ENCODE peak calls at places on chromosome 4, in seven cellular contexts. One of them, this sample, is unnamed.

GRCh38 chr4:184697956-184698355 is 35.9 kb downstream of the CENPU start:
- DNase-seq in stimulated activated CD8-positive, alpha-beta memory T cell treated with anti-CD3 and anti-CD28 coated beads, Interleukin-12 subunit alpha, Interleukin-12 subunit beta, amount 100 ng/mL, for 4 hours: no peak
- DNase-seq in KBM-7: no peak
- DNase-seq in GM23248: no peak
- DNase-seq in pancreas: no peak
- DNase-seq in NCI-H1105: no peak
- DNase-seq in GM23338: no peak
- DNase-seq in this sample: no peak

GRCh38 chr4:38728651-38729141 is 54.1 kb downstream of the TLR10 start:
- DNase-seq in pancreas: no peak
- DNase-seq in stimulated activated CD8-positive, alpha-beta memory T cell treated with anti-CD3 and anti-CD28 coated beads, Interleukin-12 subunit alpha, Interleukin-12 subunit beta, amount 100 ng/mL, for 4 hours: no peak
- DNase-seq in KBM-7: peak; percentile 18
- DNase-seq in GM23338: peak; percentile 70
- DNase-seq in GM23248: no peak
- DNase-seq in NCI-H1105: no peak
- DNase-seq in this sample: no peak

GRCh38 chr4:47816748-47817147 is 21.1 kb downstream of the CORIN start:
- DNase-seq in pancreas: no peak
- DNase-seq in stimulated activated CD8-positive, alpha-beta memory T cell treated with anti-CD3 and anti-CD28 coated beads, Interleukin-12 subunit alpha, Interleukin-12 subunit beta, amount 100 ng/mL, for 4 hours: no peak
- DNase-seq in KBM-7: no peak
- DNase-seq in GM23248: no peak
- DNase-seq in GM23338: no peak
- DNase-seq in NCI-H1105: no peak
- DNase-seq in this sample: no peak

GRCh38 chr4:40524642-40525041 is 105.0 kb downstream of the RBM47 start:
- DNase-seq in KBM-7: no peak
- DNase-seq in NCI-H1105: no peak
- DNase-seq in GM23338: no peak
- DNase-seq in GM23248: no peak
- DNase-seq in pancreas: no peak
- DNase-seq in stimulated activated CD8-positive, alpha-beta memory T cell treated with anti-CD3 and anti-CD28 coated beads, Interleukin-12 subunit alpha, Interleukin-12 subunit beta, amount 100 ng/mL, for 4 hours: no peak
- DNase-seq in this sample: no peak

GRCh38 chr4:77172336-77172735 is 15.3 kb downstream of the CCNG2 start:
- DNase-seq in stimulated activated CD8-positive, alpha-beta memory T cell treated with anti-CD3 and anti-CD28 coated beads, Interleukin-12 subunit alpha, Interleukin-12 subunit beta, amount 100 ng/mL, for 4 hours: no peak
- DNase-seq in NCI-H1105: no peak
- DNase-seq in KBM-7: no peak
- DNase-seq in pancreas: no peak
- DNase-seq in GM23338: no peak
- DNase-seq in GM23248: peak; percentile 96
- DNase-seq in this sample: no peak

GRCh38 chr4:122914292-122914904 is 8.0 kb downstream of the NUDT6 start:
- DNase-seq in GM23338: peak; percentile 43
- DNase-seq in GM23248: peak; percentile 67
- DNase-seq in stimulated activated CD8-positive, alpha-beta memory T cell treated with anti-CD3 and anti-CD28 coated beads, Interleukin-12 subunit alpha, Interleukin-12 subunit beta, amount 100 ng/mL, for 4 hours: no peak
- DNase-seq in KBM-7: no peak
- DNase-seq in NCI-H1105: no peak
- DNase-seq in pancreas: no peak
- DNase-seq in this sample: no peak

GRCh38 chr4:100880012-100880411 is 362.2 kb upstream of the EMCN start:
- DNase-seq in NCI-H1105: no peak
- DNase-seq in stimulated activated CD8-positive, alpha-beta memory T cell treated with anti-CD3 and anti-CD28 coated beads, Interleukin-12 subunit alpha, Interleukin-12 subunit beta, amount 100 ng/mL, for 4 hours: no peak
- DNase-seq in GM23338: peak; percentile 23
- DNase-seq in KBM-7: no peak
- DNase-seq in GM23248: no peak
- DNase-seq in pancreas: no peak
- DNase-seq in this sample: no peak

GRCh38 chr4:15714616-15715015 is 11.8 kb downstream of the BST1 start:
- DNase-seq in GM23338: no peak
- DNase-seq in KBM-7: no peak
- DNase-seq in NCI-H1105: no peak
- DNase-seq in GM23248: peak; percentile 35
- DNase-seq in stimulated activated CD8-positive, alpha-beta memory T cell treated with anti-CD3 and anti-CD28 coated beads, Interleukin-12 subunit alpha, Interleukin-12 subunit beta, amount 100 ng/mL, for 4 hours: no peak
- DNase-seq in pancreas: no peak
- DNase-seq in this sample: no peak

GRCh38 chr4:83362492-83363329 is 28.1 kb upstream of the HPSE start:
- DNase-seq in NCI-H1105: no peak
- DNase-seq in KBM-7: peak; percentile 28
- DNase-seq in GM23338: peak; percentile 33
- DNase-seq in stimulated activated CD8-positive, alpha-beta memory T cell treated with anti-CD3 and anti-CD28 coated beads, Interleukin-12 subunit alpha, Interleukin-12 subunit beta, amount 100 ng/mL, for 4 hours: no peak
- DNase-seq in GM23248: peak; percentile 65
- DNase-seq in pancreas: no peak
- DNase-seq in this sample: no peak

GRCh38 chr4:87849612-87850011 is 16.8 kb downstream of the MEPE start:
- DNase-seq in GM23248: no peak
- DNase-seq in GM23338: no peak
- DNase-seq in NCI-H1105: no peak
- DNase-seq in pancreas: no peak
- DNase-seq in KBM-7: peak; percentile 96
- DNase-seq in stimulated activated CD8-positive, alpha-beta memory T cell treated with anti-CD3 and anti-CD28 coated beads, Interleukin-12 subunit alpha, Interleukin-12 subunit beta, amount 100 ng/mL, for 4 hours: no peak
- DNase-seq in this sample: peak; percentile 15

GRCh38 chr4:32831104-32831503 is 2110.9 kb downstream of the PCDH7 start:
- DNase-seq in stimulated activated CD8-positive, alpha-beta memory T cell treated with anti-CD3 and anti-CD28 coated beads, Interleukin-12 subunit alpha, Interleukin-12 subunit beta, amount 100 ng/mL, for 4 hours: no peak
- DNase-seq in NCI-H1105: no peak
- DNase-seq in GM23248: no peak
- DNase-seq in GM23338: no peak
- DNase-seq in KBM-7: peak; percentile 3
- DNase-seq in pancreas: no peak
- DNase-seq in this sample: no peak

GRCh38 chr4:79514637-79515320 is 106.8 kb upstream of the GK2 start:
- DNase-seq in stimulated activated CD8-positive, alpha-beta memory T cell treated with anti-CD3 and anti-CD28 coated beads, Interleukin-12 subunit alpha, Interleukin-12 subunit beta, amount 100 ng/mL, for 4 hours: no peak
- DNase-seq in GM23338: no peak
- DNase-seq in KBM-7: no peak
- DNase-seq in pancreas: no peak
- DNase-seq in GM23248: no peak
- DNase-seq in NCI-H1105: no peak
- DNase-seq in this sample: no peak

GRCh38 chr4:150080335-150080734 is 2.1 kb downstream of the DCLK2 start:
- DNase-seq in stimulated activated CD8-positive, alpha-beta memory T cell treated with anti-CD3 and anti-CD28 coated beads, Interleukin-12 subunit alpha, Interleukin-12 subunit beta, amount 100 ng/mL, for 4 hours: no peak
- DNase-seq in GM23338: no peak
- DNase-seq in NCI-H1105: no peak
- DNase-seq in GM23248: peak; percentile 5
- DNase-seq in pancreas: no peak
- DNase-seq in KBM-7: no peak
- DNase-seq in this sample: no peak

GRCh38 chr4:125132281-125132680 is 182.5 kb upstream of the FAT4 start:
- DNase-seq in KBM-7: no peak
- DNase-seq in pancreas: no peak
- DNase-seq in NCI-H1105: no peak
- DNase-seq in GM23248: peak; percentile 47
- DNase-seq in GM23338: no peak
- DNase-seq in stimulated activated CD8-positive, alpha-beta memory T cell treated with anti-CD3 and anti-CD28 coated beads, Interleukin-12 subunit alpha, Interleukin-12 subunit beta, amount 100 ng/mL, for 4 hours: no peak
- DNase-seq in this sample: no peak

GRCh38 chr4:86965019-86965976 is 30.5 kb downstream of the AFF1 start:
- DNase-seq in GM23338: peak; percentile 53
- DNase-seq in GM23248: no peak
- DNase-seq in KBM-7: no peak
- DNase-seq in pancreas: no peak
- DNase-seq in NCI-H1105: no peak
- DNase-seq in stimulated activated CD8-positive, alpha-beta memory T cell treated with anti-CD3 and anti-CD28 coated beads, Interleukin-12 subunit alpha, Interleukin-12 subunit beta, amount 100 ng/mL, for 4 hours: no peak
- DNase-seq in this sample: no peak

GRCh38 chr4:77819409-77819835 is 254 bp upstream of the CNOT6L start:
- DNase-seq in pancreas: no peak
- DNase-seq in NCI-H1105: no peak
- DNase-seq in stimulated activated CD8-positive, alpha-beta memory T cell treated with anti-CD3 and anti-CD28 coated beads, Interleukin-12 subunit alpha, Interleukin-12 subunit beta, amount 100 ng/mL, for 4 hours: peak; percentile 77
- DNase-seq in KBM-7: no peak
- DNase-seq in GM23248: peak; percentile 82
- DNase-seq in GM23338: peak; percentile 13
- DNase-seq in this sample: no peak

GRCh38 chr4:88674989-88675388 is 22.6 kb downstream of the NAP1L5 start:
- DNase-seq in GM23248: peak; percentile 64
- DNase-seq in KBM-7: no peak
- DNase-seq in GM23338: no peak
- DNase-seq in pancreas: no peak
- DNase-seq in stimulated activated CD8-positive, alpha-beta memory T cell treated with anti-CD3 and anti-CD28 coated beads, Interleukin-12 subunit alpha, Interleukin-12 subunit beta, amount 100 ng/mL, for 4 hours: no peak
- DNase-seq in NCI-H1105: no peak
- DNase-seq in this sample: no peak

GRCh38 chr4:41413670-41414069 is 124.3 kb upstream of the LIMCH1 start:
- DNase-seq in GM23248: no peak
- DNase-seq in GM23338: no peak
- DNase-seq in pancreas: no peak
- DNase-seq in NCI-H1105: no peak
- DNase-seq in KBM-7: peak; percentile 34
- DNase-seq in stimulated activated CD8-positive, alpha-beta memory T cell treated with anti-CD3 and anti-CD28 coated beads, Interleukin-12 subunit alpha, Interleukin-12 subunit beta, amount 100 ng/mL, for 4 hours: no peak
- DNase-seq in this sample: no peak

GRCh38 chr4:120633810-120634209 is 288.7 kb downstream of the PRDM5 start:
- DNase-seq in stimulated activated CD8-positive, alpha-beta memory T cell treated with anti-CD3 and anti-CD28 coated beads, Interleukin-12 subunit alpha, Interleukin-12 subunit beta, amount 100 ng/mL, for 4 hours: no peak
- DNase-seq in GM23248: peak; percentile 50
- DNase-seq in GM23338: no peak
- DNase-seq in KBM-7: no peak
- DNase-seq in pancreas: no peak
- DNase-seq in NCI-H1105: no peak
- DNase-seq in this sample: no peak

GRCh38 chr4:118967393-118967792 is 78.7 kb downstream of the SYNPO2 start:
- DNase-seq in GM23338: no peak
- DNase-seq in KBM-7: no peak
- DNase-seq in NCI-H1105: no peak
- DNase-seq in stimulated activated CD8-positive, alpha-beta memory T cell treated with anti-CD3 and anti-CD28 coated beads, Interleukin-12 subunit alpha, Interleukin-12 subunit beta, amount 100 ng/mL, for 4 hours: no peak
- DNase-seq in GM23248: peak; percentile 74
- DNase-seq in pancreas: no peak
- DNase-seq in this sample: no peak

GRCh38 chr4:169185133-169185956 is 85.4 kb downstream of the SH3RF1 start:
- DNase-seq in NCI-H1105: no peak
- DNase-seq in pancreas: no peak
- DNase-seq in GM23248: no peak
- DNase-seq in stimulated activated CD8-positive, alpha-beta memory T cell treated with anti-CD3 and anti-CD28 coated beads, Interleukin-12 subunit alpha, Interleukin-12 subunit beta, amount 100 ng/mL, for 4 hours: no peak
- DNase-seq in GM23338: no peak
- DNase-seq in KBM-7: no peak
- DNase-seq in this sample: no peak

GRCh38 chr4:138868562-138868961 is 147.0 kb upstream of the NOCT start:
- DNase-seq in KBM-7: no peak
- DNase-seq in GM23248: peak; percentile 10
- DNase-seq in pancreas: no peak
- DNase-seq in GM23338: no peak
- DNase-seq in NCI-H1105: no peak
- DNase-seq in stimulated activated CD8-positive, alpha-beta memory T cell treated with anti-CD3 and anti-CD28 coated beads, Interleukin-12 subunit alpha, Interleukin-12 subunit beta, amount 100 ng/mL, for 4 hours: no peak
- DNase-seq in this sample: no peak

GRCh38 chr4:106450249-106450648 is 81.7 kb upstream of the GIMD1 start:
- DNase-seq in KBM-7: no peak
- DNase-seq in stimulated activated CD8-positive, alpha-beta memory T cell treated with anti-CD3 and anti-CD28 coated beads, Interleukin-12 subunit alpha, Interleukin-12 subunit beta, amount 100 ng/mL, for 4 hours: no peak
- DNase-seq in pancreas: no peak
- DNase-seq in NCI-H1105: no peak
- DNase-seq in GM23338: no peak
- DNase-seq in GM23248: peak; percentile 10
- DNase-seq in this sample: no peak

GRCh38 chr4:156764145-156764544 is 207.5 kb downstream of the PDGFC start:
- DNase-seq in NCI-H1105: no peak
- DNase-seq in stimulated activated CD8-positive, alpha-beta memory T cell treated with anti-CD3 and anti-CD28 coated beads, Interleukin-12 subunit alpha, Interleukin-12 subunit beta, amount 100 ng/mL, for 4 hours: no peak
- DNase-seq in GM23248: peak; percentile 49
- DNase-seq in KBM-7: no peak
- DNase-seq in pancreas: no peak
- DNase-seq in GM23338: no peak
- DNase-seq in this sample: no peak

GRCh38 chr4:110970642-110971041 is 347.8 kb upstream of the PITX2 start:
- DNase-seq in KBM-7: peak; percentile 46
- DNase-seq in pancreas: no peak
- DNase-seq in stimulated activated CD8-positive, alpha-beta memory T cell treated with anti-CD3 and anti-CD28 coated beads, Interleukin-12 subunit alpha, Interleukin-12 subunit beta, amount 100 ng/mL, for 4 hours: no peak
- DNase-seq in GM23248: peak; percentile 51
- DNase-seq in GM23338: peak; percentile 92
- DNase-seq in NCI-H1105: no peak
- DNase-seq in this sample: no peak

GRCh38 chr4:137949746-137950145 is 292.4 kb downstream of the SLC7A11 start:
- DNase-seq in GM23248: peak; percentile 26
- DNase-seq in pancreas: no peak
- DNase-seq in NCI-H1105: no peak
- DNase-seq in KBM-7: no peak
- DNase-seq in stimulated activated CD8-positive, alpha-beta memory T cell treated with anti-CD3 and anti-CD28 coated beads, Interleukin-12 subunit alpha, Interleukin-12 subunit beta, amount 100 ng/mL, for 4 hours: no peak
- DNase-seq in GM23338: no peak
- DNase-seq in this sample: no peak

GRCh38 chr4:184932343-184932742 is 85.9 kb upstream of the HELT start:
- DNase-seq in pancreas: no peak
- DNase-seq in KBM-7: no peak
- DNase-seq in NCI-H1105: no peak
- DNase-seq in GM23338: no peak
- DNase-seq in stimulated activated CD8-positive, alpha-beta memory T cell treated with anti-CD3 and anti-CD28 coated beads, Interleukin-12 subunit alpha, Interleukin-12 subunit beta, amount 100 ng/mL, for 4 hours: no peak
- DNase-seq in GM23248: no peak
- DNase-seq in this sample: no peak

GRCh38 chr4:66585767-66586166 is 915.5 kb upstream of the EPHA5 start:
- DNase-seq in GM23248: no peak
- DNase-seq in pancreas: no peak
- DNase-seq in stimulated activated CD8-positive, alpha-beta memory T cell treated with anti-CD3 and anti-CD28 coated beads, Interleukin-12 subunit alpha, Interleukin-12 subunit beta, amount 100 ng/mL, for 4 hours: no peak
- DNase-seq in KBM-7: no peak
- DNase-seq in GM23338: no peak
- DNase-seq in NCI-H1105: no peak
- DNase-seq in this sample: no peak

This sample was measured in GF-D8.